ENCODE peak calls at places on chromosomes 11 and 22, in nine cellular contexts. N is fibroblast of lung, B is foreskin fibroblast, M is OCI-LY7, V is lower leg skin, A is body of pancreas, Z is breast epithelium, P is cardiac fibroblast, R is transverse colon. W is an unnamed sample.

GRCh38 chr11:8833568-8834275 is 77.3 kb upstream of the AKIP1 start:
- DNase-seq in A (no peak), V (no peak), M (no peak), N (no peak), Z (no peak), R (no peak), B (no peak), P (peak; percentile 72), W (no peak)

GRCh38 chr22:35203583-35203982 is 53.7 kb upstream of the HMGXB4 start:
- DNase-seq in P (no peak), M (no peak), B (no peak), V (no peak), A (no peak), N (no peak), Z (no peak), R (no peak), W (no peak)

GRCh38 chr11:3853935-3854659 is 1.4 kb upstream of the STIM1 start:
- DNase-seq in Z (no peak), P (no peak), V (peak; percentile 91), A (peak; percentile 54), R (peak; percentile 60), N (no peak), M (peak; percentile 93), B (no peak), W (no peak)

GRCh38 chr11:8291421-8292350 is 28.0 kb upstream of the LMO1 start:
- DNase-seq in A (no peak), B (no peak), R (no peak), M (no peak), V (peak; percentile 66), P (no peak), Z (no peak), N (no peak), W (no peak)

GRCh38 chr22:44710474-44711235 is 8.7 kb downstream of the PRR5 start:
- DNase-seq in P (no peak), Z (no peak), R (peak; percentile 82), N (no peak), M (peak; percentile 20), B (no peak), A (no peak), V (no peak), W (no peak)

GRCh38 chr11:45777127-45777969 is 27.6 kb upstream of the SLC35C1 start:
- DNase-seq in R (no peak), N (peak; percentile 33), B (no peak), M (no peak), V (peak; percentile 31), P (peak; percentile 44), A (no peak), Z (no peak), W (no peak)

GRCh38 chr22:42300286-42301071 is 30.0 kb upstream of the TCF20 start:
- DNase-seq in P (no peak), A (no peak), V (no peak), M (peak; percentile 81), Z (no peak), N (no peak), R (peak; percentile 62), B (no peak), W (no peak)

GRCh38 chr11:118629761-118630661 is 22.6 kb downstream of the PHLDB1 start:
- DNase-seq in A (peak; percentile 59), P (no peak), R (peak; percentile 77), V (no peak), B (no peak), Z (no peak), M (no peak), N (no peak), W (no peak)

GRCh38 chr11:27228232-27228631 is 134.8 kb downstream of the CCDC34 start:
- DNase-seq in N (no peak), Z (no peak), B (no peak), P (no peak), R (no peak), A (no peak), V (no peak), M (no peak), W (no peak)

GRCh38 chr11:114354076-114354475 is 46.2 kb downstream of the C11orf71 start:
- DNase-seq in B (peak; percentile 81), R (no peak), N (peak; percentile 84), M (no peak), P (peak; percentile 96), Z (no peak), A (no peak), V (no peak), W (peak; percentile 44)

GRCh38 chr22:31106001-31106571 is 1.3 kb downstream of the SELENOM start:
- DNase-seq in Z (no peak), A (no peak), V (no peak), B (no peak), R (no peak), P (peak; percentile 33), M (no peak), N (no peak), W (no peak)
- TF ChIP-seq CTCF in Z (no peak), A (peak; percentile 7), V (no peak), B (no peak), R (no peak), P (peak; percentile 23), M (no peak), N (no peak), W (peak; percentile 41)

GRCh38 chr11:134118016-134118415 is 49.1 kb downstream of the JAM3 start:
- DNase-seq in A (no peak), P (no peak), B (no peak), Z (no peak), N (no peak), V (no peak), R (no peak), M (no peak), W (no peak)
- H3K4me3 ChIP-seq in A (no peak overlapping the region), P (no peak overlapping the region), B (no peak overlapping the region), Z (no peak overlapping the region), N (no peak overlapping the region), V (no peak overlapping the region), R (no peak overlapping the region), M (no peak overlapping the region), W (no peak overlapping the region)

GRCh38 chr11:133830931-133831907 is 14.1 kb downstream of the SPATA19 start:
- DNase-seq in P (no peak), V (peak; percentile 64), B (no peak), M (no peak), A (no peak), R (no peak), N (no peak), Z (no peak), W (no peak)
- TF ChIP-seq CTCF in P (no peak), V (no peak), B (no peak), M (peak; percentile 29), A (no peak), R (no peak), N (no peak), Z (no peak), W (no peak)

DNA sequence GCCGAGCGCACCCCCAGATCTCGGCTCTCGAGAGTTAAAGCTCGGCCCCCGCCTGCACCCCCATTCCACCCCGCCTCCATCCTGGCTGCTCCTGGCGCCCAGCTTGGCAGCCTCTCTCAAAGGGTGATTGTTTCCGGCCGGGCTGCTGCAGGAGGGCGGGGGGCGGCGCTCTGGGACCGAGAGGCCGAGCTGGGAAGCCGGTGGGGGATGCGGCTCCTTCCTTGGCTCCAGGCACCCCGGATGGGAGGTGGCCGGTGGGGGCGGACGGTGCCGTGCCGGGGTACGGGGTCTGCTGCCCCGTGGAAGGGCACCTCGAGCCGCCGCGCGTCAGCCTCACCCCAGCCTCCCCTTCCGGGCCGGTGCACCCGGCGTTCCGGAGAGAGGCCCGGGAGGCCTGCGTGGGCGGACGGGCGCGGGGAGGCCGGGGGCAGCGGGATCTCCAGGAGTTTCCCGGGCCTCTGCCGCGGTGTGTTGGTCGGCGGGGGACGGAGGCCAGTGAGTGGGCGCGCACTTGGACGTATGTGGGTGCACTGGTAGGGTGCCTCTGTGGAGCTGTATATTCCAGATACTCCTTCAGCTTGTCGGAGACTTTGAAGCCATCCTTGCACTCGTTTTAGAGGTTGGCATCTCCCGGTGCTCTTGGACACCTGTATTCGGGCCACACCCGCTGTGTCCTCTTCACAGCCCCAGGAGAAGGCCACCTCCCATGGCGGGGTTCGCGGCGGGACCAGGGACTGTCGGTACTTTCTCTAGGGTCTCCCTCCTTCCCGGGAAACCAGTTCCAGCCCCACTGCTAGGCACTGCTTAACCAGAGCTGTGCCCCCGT is 679 bp upstream of the B3GAT1 start:
- DNase-seq in V (no peak), N (no peak), A (no peak), B (no peak), R (peak; percentile 12), Z (no peak), P (no peak), M (no peak), W (no peak)
- H3K4me3 ChIP-seq in V (no peak overlapping the region), N (no peak overlapping the region), A (peak overlapping the region; percentile 12), B (no peak overlapping the region), R (no peak overlapping the region), Z (peak overlapping the region; percentile 58), P (no peak overlapping the region), M (no peak overlapping the region), W (no peak overlapping the region)

GRCh38 chr11:126637800-126638175 is 282.3 kb downstream of the ST3GAL4 start:
- DNase-seq in A (no peak), M (no peak), P (peak; percentile 70), B (peak; percentile 77), V (no peak), R (no peak), N (peak; percentile 24), Z (no peak), W (peak; percentile 84)

GRCh38 chr11:126635511-126635910 is 280.0 kb downstream of the ST3GAL4 start:
- DNase-seq in N (no peak), P (no peak), R (no peak), Z (no peak), B (no peak), A (no peak), V (no peak), M (no peak), W (no peak)

GRCh38 chr11:126631399-126631798 is 275.9 kb downstream of the ST3GAL4 start:
- DNase-seq in B (no peak), R (no peak), N (no peak), Z (no peak), A (no peak), V (peak; percentile 9), P (no peak), M (no peak), W (no peak)

GRCh38 chr11:126636911-126637799 is 281.7 kb downstream of the ST3GAL4 start:
- DNase-seq in N (no peak), A (no peak), M (no peak), Z (no peak), R (no peak), V (no peak), P (peak; percentile 42), B (peak; percentile 57), W (no peak)

GRCh38 chr11:126634963-126635362 is 279.5 kb downstream of the ST3GAL4 start:
- DNase-seq in B (no peak), V (no peak), N (no peak), A (no peak), P (no peak), Z (no peak), M (no peak), R (no peak), W (no peak)
- TF ChIP-seq CTCF in B (no peak), V (no peak), N (no peak), A (no peak), P (no peak), Z (no peak), M (no peak), R (no peak), W (no peak)